ENCODE peak calls at places on chromosomes 3 and 15, in seven cellular contexts. R is OCI-LY7, E is fibroblast of lung, T is PC-9, Z is DND-41, D is Karpas-422, H is H9. K is an unnamed sample.

GRCh38 chr3:130341388-130341787 is 4.1 kb upstream of the COL6A5 start:
- DNase-seq in H (no peak), Z (no peak), R (no peak), E (peak), D (no peak), T (no peak), K (no peak)

GRCh38 chr15:82810863-82811421 is 1.5 kb downstream of the WHAMM start:
- DNase-seq in T (no peak), D (peak), H (no peak), R (peak), Z (peak), E (no peak), K (no peak)

GRCh38 chr3:187568171-187568570 is 102.0 kb downstream of the SST start:
- DNase-seq in Z (no peak), R (no peak), H (no peak), E (no peak), D (no peak), T (no peak), K (no peak)

GRCh38 chr3:30112904-30113484 is 493.4 kb upstream of the TGFBR2 start:
- DNase-seq in Z (no peak), T (no peak), D (peak), E (peak), H (no peak), R (peak), K (peak)

GRCh38 chr15:101316529-101316928 is 21.5 kb upstream of the SNRPA1 start:
- DNase-seq in Z (no peak), T (no peak), R (no peak), D (no peak), E (no peak), H (no peak), K (no peak)

GRCh38 chr15:68743256-68743655 is 77.4 kb downstream of the ANP32A start:
- DNase-seq in Z (no peak), T (no peak), E (no peak), H (no peak), R (no peak), D (no peak), K (no peak)

GRCh38 chr15:72353266-72353665 is 22.5 kb downstream of the HEXA start:
- DNase-seq in D (no peak), Z (no peak), E (peak), R (no peak), T (peak), H (no peak), K (no peak)

GRCh38 chr3:138921316-138922292 is 25.3 kb downstream of the FOXL2 start:
- DNase-seq in T (peak), E (peak), D (peak), R (no peak), H (no peak), Z (no peak), K (no peak)

GRCh38 chr3:49813497-49814174 is at the start of gene UBA7:
- DNase-seq in T (no peak), Z (peak), D (no peak), R (no peak), E (peak), H (no peak), K (no peak)

GRCh38 chr3:80190051-80190450 is 422.3 kb upstream of the ROBO1 start:
- DNase-seq in D (no peak), Z (no peak), H (no peak), E (peak), R (no peak), T (peak), K (no peak)

GRCh38 chr3:152328841-152329240 is 60.1 kb downstream of the MBNL1 start:
- DNase-seq in D (no peak), E (peak), Z (no peak), H (no peak), R (no peak), T (peak), K (no peak)

GRCh38 chr3:43468141-43468540 is 153.7 kb downstream of the ANO10 start:
- DNase-seq in Z (no peak), T (no peak), D (no peak), R (no peak), E (no peak), H (no peak), K (no peak)

GRCh38 chr15:20672469-20672868 is 130.9 kb upstream of the GOLGA6L6 start:
- DNase-seq in D (peak), H (no peak), T (peak), E (no peak), R (no peak), Z (no peak), K (no peak)

GRCh38 chr15:101497484-101498034 is 8.1 kb upstream of the PCSK6 start:
- DNase-seq in T (no peak), E (no peak), R (no peak), Z (no peak), H (no peak), D (no peak), K (no peak)

GRCh38 chr3:69568458-69568857 is 170.8 kb upstream of the MITF start:
- DNase-seq in H (no peak), D (no peak), T (no peak), E (peak), R (no peak), Z (no peak), K (no peak)

GRCh38 chr15:96585634-96586386 is 255.3 kb downstream of the NR2F2 start:
- DNase-seq in E (peak), R (no peak), T (no peak), Z (no peak), H (no peak), D (no peak), K (peak)

GRCh38 chr3:9251055-9251786 is 1.8 kb upstream of the SRGAP3 start:
- DNase-seq in Z (no peak), T (peak), D (no peak), R (no peak), H (peak), E (no peak), K (no peak)

GRCh38 chr3:161038725-161039124 is 66.4 kb downstream of the B3GALNT1 start:
- DNase-seq in D (no peak), T (no peak), R (no peak), Z (no peak), E (peak), H (no peak), K (no peak)

DNA sequence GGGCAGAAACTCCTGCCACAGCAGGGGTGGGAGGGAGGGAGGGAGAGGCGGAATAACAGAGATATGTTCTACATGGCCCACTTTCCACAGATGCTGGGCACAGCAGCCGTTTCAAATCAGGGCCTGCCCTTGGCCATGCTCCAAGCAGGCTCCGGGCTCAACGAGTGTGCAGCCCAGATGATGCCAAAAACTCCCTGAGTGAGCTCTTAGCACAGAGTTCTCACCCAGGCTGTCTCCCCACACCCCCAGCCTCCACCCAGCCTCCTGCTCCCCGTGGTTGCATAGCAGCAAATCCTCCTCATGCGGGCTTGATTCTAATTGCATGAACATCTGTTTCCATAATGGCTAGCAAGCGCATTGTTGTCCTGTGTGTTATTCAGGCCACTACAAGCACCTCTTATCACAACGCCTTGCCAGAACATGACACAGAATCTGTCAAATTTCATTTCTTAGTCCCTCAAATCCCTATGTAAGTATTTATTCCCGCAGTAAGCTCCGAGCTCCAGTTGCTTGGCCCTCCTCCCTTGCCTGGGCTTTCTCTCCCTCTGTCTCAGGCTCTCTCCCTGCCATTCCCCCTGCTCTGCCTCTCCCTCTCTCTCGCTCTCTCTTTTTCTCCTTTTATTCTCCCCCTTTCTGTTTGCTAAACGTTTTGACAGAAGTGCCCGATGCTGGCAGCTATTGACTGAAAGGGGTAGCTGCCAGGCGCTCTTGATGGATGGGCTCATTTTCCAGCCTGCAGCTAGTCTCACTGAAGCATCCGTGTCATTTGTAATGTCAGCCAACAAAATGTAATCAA is 306.4 kb downstream of the IL20RB start:
- DNase-seq in E (no peak), R (no peak), T (no peak), Z (no peak), D (no peak), H (no peak), K (peak)
- H2AFZ ChIP-seq in E (no peak), R (no peak), T (no peak), Z (no peak), D (no peak), H (no peak), K (peak)

GRCh38 chr15:67040277-67040676 is 25.1 kb upstream of the SMAD3 start:
- DNase-seq in D (no peak), Z (no peak), T (no peak), H (no peak), R (no peak), E (no peak), K (no peak)

GRCh38 chr15:67048281-67049279 is 16.8 kb upstream of the SMAD3 start:
- DNase-seq in D (no peak), H (no peak), R (no peak), E (peak), Z (no peak), T (peak), K (no peak)

GRCh38 chr15:67047149-67047661 is 18.2 kb upstream of the SMAD3 start:
- DNase-seq in Z (no peak), E (no peak), H (no peak), R (no peak), D (no peak), T (no peak), K (no peak)

GRCh38 chr15:67042490-67043181 is 22.8 kb upstream of the SMAD3 start:
- DNase-seq in D (peak), Z (no peak), H (no peak), T (no peak), R (no peak), E (peak), K (no peak)

GRCh38 chr15:67043939-67044771 is 21.2 kb upstream of the SMAD3 start:
- DNase-seq in H (peak), R (no peak), T (peak), E (peak), D (no peak), Z (no peak), K (peak)
- H2AFZ ChIP-seq in H (no peak), R (no peak), T (no peak), E (no peak), D (no peak), Z (no peak), K (peak)

DNA sequence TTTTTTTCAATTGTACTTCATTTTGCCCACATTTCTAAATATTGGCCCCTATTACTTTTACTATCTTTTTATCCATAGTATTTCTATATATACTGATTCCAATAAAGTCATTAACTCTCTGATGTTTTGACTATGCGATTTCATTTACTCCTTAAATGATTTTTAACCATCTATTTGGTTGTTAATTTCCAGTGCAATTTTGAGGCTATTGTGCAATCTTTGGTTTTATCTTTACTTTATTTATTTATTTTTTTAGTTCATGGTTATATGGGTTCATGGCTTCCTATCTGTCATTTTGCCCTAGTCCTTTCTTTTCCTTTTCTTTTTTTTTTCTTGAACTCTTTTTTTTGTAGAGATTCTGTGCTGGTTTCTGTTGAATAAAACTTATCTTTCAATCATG is 1408.0 kb upstream of the GBE1 start:
- DNase-seq in Z (no peak), R (no peak), T (no peak), H (no peak), D (no peak), E (no peak), K (no peak)
- H2AFZ ChIP-seq in Z (no peak), R (no peak), T (no peak), H (no peak), D (no peak), E (no peak), K (peak)

GRCh38 chr15:35723852-35724251 is 177.9 kb upstream of the DPH6 start:
- DNase-seq in Z (no peak), D (no peak), H (no peak), E (peak), T (no peak), R (no peak), K (no peak)
- H2AFZ ChIP-seq in Z (no peak), D (no peak), H (no peak), E (no peak), T (no peak), R (no peak), K (no peak)

GRCh38 chr3:196180346-196180745 is 30.9 kb downstream of the ZDHHC19 start:
- DNase-seq in Z (no peak), R (no peak), H (no peak), D (no peak), T (no peak), E (no peak), K (no peak)
- H2AFZ ChIP-seq in Z (peak), R (peak), H (no peak), D (peak), T (no peak), E (no peak), K (no peak)

DNA sequence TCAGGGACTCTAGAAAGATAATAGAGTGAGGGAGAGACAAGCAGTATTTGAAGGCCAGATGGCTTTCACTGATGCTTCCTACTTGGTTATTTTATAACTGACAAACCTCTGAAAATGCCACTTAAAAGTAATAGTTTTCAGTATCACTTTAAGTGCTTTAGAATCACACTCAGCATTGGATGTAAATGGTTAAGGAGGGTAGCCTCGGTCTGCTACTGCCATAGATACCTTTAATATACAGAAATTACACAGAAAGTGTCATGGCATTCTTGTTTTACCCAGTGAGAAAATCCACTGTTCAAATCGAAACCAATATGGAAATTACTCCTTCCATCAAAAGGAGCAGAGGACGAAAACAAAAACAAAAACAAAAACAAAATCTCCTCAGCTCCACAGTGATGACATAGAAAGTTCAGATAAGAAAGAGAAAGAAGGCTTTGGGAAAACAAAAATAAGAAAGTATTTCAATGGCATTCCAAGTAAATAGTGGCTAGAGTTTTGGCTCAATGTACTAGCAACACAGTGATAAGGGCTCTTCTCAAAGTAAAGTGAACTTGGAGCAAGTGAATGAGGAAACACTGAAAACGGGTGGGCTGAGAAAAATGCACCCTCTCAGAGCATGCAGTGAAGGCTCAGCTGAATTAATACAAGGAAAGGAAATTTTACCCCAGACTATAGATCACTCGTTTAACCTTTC is 43.2 kb upstream of the CD47 start:
- DNase-seq in T (no peak), Z (no peak), R (peak), H (no peak), D (no peak), E (no peak), K (no peak)
- H2AFZ ChIP-seq in T (no peak), Z (no peak), R (no peak), H (no peak), D (no peak), E (no peak), K (no peak)

K was measured in neural progenitor cell.